ENCODE peak calls at places on chromosome 9, in seven cellular contexts. Y is fibroblast of lung, W is coronary artery, I is body of pancreas, A is breast epithelium, U is left ventricle myocardium inferior, H is PC-3. J is an unnamed sample.
A peak's percentile ranks its signal among the peaks of the same experiment; 100 is the strongest.

GRCh38 chr9:1173986-1174385 is 123.8 kb downstream of the DMRT2 start:
- DNase-seq in Y (no peak), W (no peak), I (no peak), A (no peak), U (no peak), H (no peak), J (no peak)

GRCh38 chr9:114163517-114163924 is 8.2 kb downstream of the COL27A1 start:
- DNase-seq in Y (peak; percentile 78), W (peak; percentile 85), I (peak; percentile 47), A (no peak), U (peak; percentile 52), H (no peak), J (no peak)

GRCh38 chr9:98899399-98900056 is 44.2 kb upstream of the COL15A1 start:
- DNase-seq in Y (peak; percentile 75), W (no peak), I (no peak), A (no peak), U (no peak), H (peak; percentile 68), J (peak; percentile 75)

GRCh38 chr9:38178282-38178681 is 109.3 kb upstream of the SHB start:
- DNase-seq in Y (no peak), W (no peak), I (no peak), A (peak; percentile 31), U (no peak), H (peak; percentile 81), J (no peak)

GRCh38 chr9:36132081-36132480 is 4.5 kb upstream of the GLIPR2 start:
- DNase-seq in Y (peak; percentile 59), W (no peak), I (no peak), A (no peak), U (no peak), H (peak; percentile 71), J (no peak)

GRCh38 chr9:90942555-90942954 is 140.9 kb downstream of the SYK start:
- DNase-seq in Y (peak; percentile 79), W (no peak), I (no peak), A (peak; percentile 88), U (no peak), H (no peak), J (no peak)

GRCh38 chr9:128159073-128159783 is 837 bp upstream of the BBLN start:
- DNase-seq in Y (no peak), W (no peak), I (no peak), A (no peak), U (no peak), H (no peak), J (no peak)

GRCh38 chr9:91033802-91034201 is 232.2 kb downstream of the SYK start:
- DNase-seq in Y (no peak), W (peak; percentile 67), I (peak; percentile 31), A (no peak), U (no peak), H (peak; percentile 15), J (no peak)

GRCh38 chr9:89022071-89022721 is 30.9 kb downstream of the S1PR3 start:
- DNase-seq in Y (peak; percentile 77), W (no peak), I (no peak), A (peak; percentile 94), U (no peak), H (peak; percentile 72), J (no peak)

GRCh38 chr9:97559111-97559514 is 57.6 kb downstream of the TMOD1 start:
- DNase-seq in Y (no peak), W (peak; percentile 72), I (no peak), A (no peak), U (no peak), H (no peak), J (no peak)

GRCh38 chr9:14203366-14204056 is 110.4 kb downstream of the NFIB start:
- DNase-seq in Y (peak; percentile 62), W (no peak), I (peak; percentile 80), A (no peak), U (peak; percentile 74), H (no peak), J (no peak)

GRCh38 chr9:76905984-76906861 is at the start of gene PRUNE2:
- DNase-seq in Y (peak; percentile 92), W (peak; percentile 93), I (peak; percentile 63), A (peak; percentile 20), U (peak; percentile 28), H (peak; percentile 21), J (peak; percentile 43)

GRCh38 chr9:128912270-128912853 is 8.4 kb upstream of the PHYHD1 start:
- DNase-seq in Y (peak; percentile 98), W (no peak), I (no peak), A (peak; percentile 73), U (no peak), H (peak; percentile 95), J (peak; percentile 59)

DNA sequence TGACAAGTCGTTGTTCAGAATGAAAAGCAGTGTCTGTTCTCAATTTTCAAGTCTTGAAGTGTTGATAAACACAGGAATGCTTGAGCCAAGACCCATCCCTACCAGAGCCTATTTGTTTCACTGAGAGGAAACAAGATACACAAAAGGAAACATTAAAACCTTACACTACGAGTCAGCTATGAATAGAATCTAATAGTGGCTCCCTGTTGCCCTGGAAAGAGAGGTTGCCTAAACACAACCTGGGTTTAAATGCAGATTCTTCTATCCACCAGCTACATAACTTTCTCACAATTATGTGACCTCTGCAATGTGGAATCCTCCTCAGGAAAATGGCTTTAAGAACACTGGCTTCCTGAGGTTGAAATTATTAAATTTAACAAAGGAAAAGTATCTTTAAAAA is 29.1 kb upstream of the BNC2 start:
- DNase-seq in Y (peak; percentile 36), W (no peak), I (no peak), A (no peak), U (no peak), H (no peak), J (peak; percentile 29)
- TF ChIP-seq CTCF in Y (no peak), W (no peak), I (no peak), A (no peak), U (no peak), H (no peak), J (no peak)

GRCh38 chr9:137580209-137580957 is 1.7 kb upstream of the DPH7 start:
- DNase-seq in Y (no peak), W (no peak), I (no peak), A (no peak), U (no peak), H (no peak), J (no peak)

GRCh38 chr9:137583347-137583746 is 4.6 kb upstream of the DPH7 start:
- DNase-seq in Y (no peak), W (no peak), I (no peak), A (no peak), U (no peak), H (no peak), J (no peak)

GRCh38 chr9:137582286-137582860 is 3.6 kb upstream of the DPH7 start:
- DNase-seq in Y (no peak), W (no peak), I (peak; percentile 49), A (no peak), U (no peak), H (no peak), J (no peak)

GRCh38 chr9:137580958-137581331 is 2.2 kb upstream of the DPH7 start:
- DNase-seq in Y (no peak), W (no peak), I (no peak), A (no peak), U (no peak), H (no peak), J (no peak)

GRCh38 chr9:137581361-137582285 is 2.9 kb upstream of the DPH7 start:
- DNase-seq in Y (no peak), W (no peak), I (no peak), A (no peak), U (no peak), H (no peak), J (no peak)
- H3K27ac ChIP-seq in Y (no peak overlapping the region), W (no peak overlapping the region), I (no peak overlapping the region), A (no peak overlapping the region), U (no peak overlapping the region), H (no peak overlapping the region), J (no peak overlapping the region)

GRCh38 chr9:4760122-4760521 is 19.1 kb upstream of the AK3 start:
- DNase-seq in Y (no peak), W (no peak), I (no peak), A (no peak), U (no peak), H (no peak), J (no peak)

GRCh38 chr9:4764033-4764432 is 23.0 kb upstream of the AK3 start:
- DNase-seq in Y (no peak), W (no peak), I (no peak), A (no peak), U (no peak), H (no peak), J (no peak)

GRCh38 chr9:4762108-4762888 is 21.3 kb upstream of the AK3 start:
- DNase-seq in Y (peak; percentile 65), W (peak; percentile 83), I (peak; percentile 87), A (peak; percentile 42), U (peak; percentile 70), H (peak; percentile 85), J (peak; percentile 44)

GRCh38 chr9:4768681-4769080 is 24.1 kb upstream of the RCL1 start:
- DNase-seq in Y (no peak), W (no peak), I (no peak), A (no peak), U (no peak), H (no peak), J (no peak)

DNA sequence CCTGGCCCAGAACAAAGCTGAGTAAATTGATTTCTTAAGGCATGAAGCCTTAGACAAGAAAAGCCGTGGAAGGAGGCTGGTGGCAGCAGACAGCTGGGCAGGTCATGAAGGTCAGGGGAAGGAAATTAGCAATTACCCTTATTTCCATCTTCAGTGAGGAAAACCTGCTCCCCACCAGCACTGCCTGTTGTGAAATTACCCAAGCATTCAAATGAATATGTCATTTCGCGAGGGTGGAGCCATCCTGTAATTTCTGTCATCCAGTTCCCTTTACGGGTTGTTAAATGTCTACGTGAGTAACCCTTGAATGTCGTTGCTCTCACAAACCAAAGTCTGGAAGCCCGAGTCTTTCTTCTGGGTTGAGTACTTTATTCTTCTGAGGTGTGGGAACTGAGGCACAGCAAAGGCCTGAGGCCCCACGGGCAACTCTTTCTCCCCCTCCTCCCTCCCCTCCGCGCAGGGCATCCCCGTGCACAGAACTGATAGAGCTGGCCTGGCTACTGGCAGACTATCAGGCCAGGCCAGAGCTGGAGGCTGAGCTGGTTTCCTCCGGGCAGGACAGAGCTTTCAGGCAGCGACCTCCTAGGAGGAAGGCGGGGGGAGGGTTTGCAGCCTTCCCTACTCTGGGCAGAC is 22.0 kb upstream of the AK3 start:
- DNase-seq in Y (peak; percentile 32), W (no peak), I (no peak), A (no peak), U (no peak), H (no peak), J (no peak)
- H3K4me3 ChIP-seq in Y (no peak overlapping the region), W (peak overlapping the region; percentile 50), I (no peak overlapping the region), A (no peak overlapping the region), U (peak overlapping the region; percentile 48), H (peak overlapping the region; percentile 61), J (no peak overlapping the region)

DNA sequence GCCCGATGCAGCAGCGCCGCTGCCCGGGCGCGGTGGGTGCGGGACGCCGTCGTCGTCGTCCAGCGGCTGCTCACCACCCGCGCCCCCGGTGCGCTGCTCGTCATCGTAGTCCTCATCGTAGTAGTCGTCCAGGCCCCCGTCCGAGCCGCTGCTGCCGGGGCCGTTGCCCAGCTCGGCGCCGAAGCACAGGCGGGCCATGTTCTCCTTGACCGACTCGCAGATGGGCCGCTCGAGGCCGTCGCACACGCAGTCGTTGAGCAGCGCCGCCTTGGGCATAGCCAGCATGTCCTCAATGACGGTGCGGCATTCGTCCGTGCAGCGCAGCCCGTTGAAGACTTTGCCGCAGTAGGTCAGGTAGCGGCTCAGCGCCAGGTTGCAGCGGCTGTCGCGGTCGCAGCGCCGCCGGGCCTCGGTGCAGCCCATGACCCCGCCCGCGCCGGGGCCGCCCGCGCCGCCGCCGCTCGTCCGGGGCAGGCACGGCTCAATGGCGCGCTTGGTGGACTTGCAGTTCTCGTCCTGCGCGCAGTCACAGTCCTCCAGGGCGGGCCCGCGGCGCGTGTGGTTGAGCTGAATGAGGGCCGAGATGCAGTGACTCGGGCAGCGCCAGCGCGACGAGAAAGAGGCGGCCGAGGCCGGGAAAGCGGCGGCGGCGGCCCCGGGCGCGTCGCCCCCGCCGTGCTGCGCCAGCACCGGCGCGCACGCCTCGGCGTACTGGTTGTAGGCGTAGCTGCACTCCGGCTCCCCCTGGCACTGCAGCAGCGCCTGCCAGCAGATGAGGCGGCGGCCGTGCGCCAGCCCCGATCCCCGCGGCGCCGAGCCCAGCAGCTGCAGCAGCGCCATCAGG is 1.2 kb downstream of the GAS1 start:
- DNase-seq in Y (peak; percentile 75), W (peak; percentile 78), I (peak; percentile 80), A (peak; percentile 50), U (peak; percentile 65), H (peak; percentile 30), J (no peak)
- TF ChIP-seq CTCF in Y (peak; percentile 3), W (no peak), I (no peak), A (no peak), U (no peak), H (no peak), J (no peak)

J was measured in AG04450.